ENCODE peak calls at places on chromosome 20, in five cellular contexts. Q, E, X, A and N are unnamed samples.

GRCh38 chr20:21278829-21279228 is 24.3 kb upstream of the XRN2 start:
- DNase-seq in Q (no peak), E (no peak), X (no peak), A (no peak), N (no peak)

GRCh38 chr20:3813758-3814581 is 6.4 kb upstream of the AP5S1 start:
- DNase-seq in Q (no peak), E (no peak), X (no peak), A (no peak), N (no peak)

GRCh38 chr20:2139736-2140135 is 38.1 kb downstream of the STK35 start:
- DNase-seq in Q (no peak), E (no peak), X (no peak), A (no peak), N (no peak)

GRCh38 chr20:50308513-50309279 is 118.1 kb downstream of the CEBPB start:
- DNase-seq in Q (peak; percentile 90), E (peak; percentile 57), X (no peak), A (peak; percentile 89), N (peak; percentile 99)

GRCh38 chr20:17806739-17807441 is 107.1 kb downstream of the BANF2 start:
- DNase-seq in Q (peak; percentile 68), E (no peak), X (no peak), A (peak; percentile 83), N (no peak)

GRCh38 chr20:42734660-42735368 is 454.9 kb downstream of the PTPRT start:
- DNase-seq in Q (no peak), E (no peak), X (no peak), A (no peak), N (no peak)

GRCh38 chr20:50555687-50556086 is 45.5 kb downstream of the PTPN1 start:
- DNase-seq in Q (no peak), E (no peak), X (no peak), A (no peak), N (no peak)

GRCh38 chr20:51634877-51635276 is 92.4 kb upstream of the NFATC2 start:
- DNase-seq in Q (no peak), E (no peak), X (no peak), A (no peak), N (no peak)

GRCh38 chr20:8094845-8095244 is 37.2 kb upstream of the PLCB1 start:
- DNase-seq in Q (no peak), E (no peak), X (no peak), A (no peak), N (no peak)

GRCh38 chr20:57429579-57430202 is 38.5 kb downstream of the RBM38 start:
- DNase-seq in Q (peak; percentile 56), E (no peak), X (no peak), A (no peak), N (no peak)

GRCh38 chr20:35020108-35021031 is 64.7 kb downstream of the MYH7B start:
- DNase-seq in Q (no peak), E (no peak), X (no peak), A (no peak), N (no peak)

GRCh38 chr20:47784256-47784598 is 1.1 kb downstream of the SULF2 start:
- DNase-seq in Q (no peak), E (no peak), X (no peak), A (no peak), N (no peak)

GRCh38 chr20:11901127-11901526 is 16.6 kb upstream of the BTBD3 start:
- DNase-seq in Q (peak; percentile 63), E (no peak), X (no peak), A (no peak), N (no peak)

GRCh38 chr20:14488756-14489479 is 151.5 kb upstream of the FLRT3 start:
- DNase-seq in Q (no peak), E (no peak), X (no peak), A (no peak), N (no peak)

GRCh38 chr20:58381627-58382026 is 7.4 kb upstream of the VAPB start:
- DNase-seq in Q (no peak), E (no peak), X (no peak), A (no peak), N (no peak)

GRCh38 chr20:40663304-40663703 is 25.7 kb downstream of the MAFB start:
- DNase-seq in Q (no peak), E (no peak), X (no peak), A (no peak), N (no peak)

GRCh38 chr20:13101276-13101675 is 92.5 kb downstream of the SPTLC3 start:
- DNase-seq in Q (peak; percentile 3), E (no peak), X (no peak), A (no peak), N (peak; percentile 7)

GRCh38 chr20:46631874-46632446 is 19.3 kb downstream of the SLC13A3 start:
- DNase-seq in Q (no peak), E (no peak), X (no peak), A (no peak), N (no peak)

GRCh38 chr20:3854462-3854870 is 7.8 kb downstream of the MAVS start:
- DNase-seq in Q (no peak), E (no peak), X (no peak), A (no peak), N (no peak)

GRCh38 chr20:32918296-32918695 is 59.6 kb downstream of the EFCAB8 start:
- DNase-seq in Q (no peak), E (no peak), X (no peak), A (no peak), N (peak; percentile 77)

GRCh38 chr20:62296724-62297448 is 5.9 kb upstream of the ADRM1 start:
- DNase-seq in Q (no peak), E (no peak), X (no peak), A (no peak), N (no peak)

GRCh38 chr20:47389867-47390347 is 33.4 kb upstream of the ZMYND8 start:
- DNase-seq in Q (no peak), E (no peak), X (no peak), A (no peak), N (no peak)

GRCh38 chr20:38217791-38218565 is 42.6 kb downstream of the KIAA1755 start:
- DNase-seq in Q (peak; percentile 95), E (no peak), X (no peak), A (peak; percentile 43), N (no peak)

GRCh38 chr20:58003525-58003924 is 224.9 kb downstream of the ANKRD60 start:
- DNase-seq in Q (peak; percentile 21), E (no peak), X (no peak), A (no peak), N (no peak)